ENCODE peak calls at places on chromosomes 5 and 9, in eight cellular contexts. H, D, T, X, O, I, Q and R are unnamed samples.

GRCh38 chr9:3963266-3964019 is 336.4 kb downstream of the GLIS3 start:
- DNase-seq in D (no peak), O (peak), X (no peak), H (peak), T (no peak), I (no peak), Q (no peak), R (peak)

GRCh38 chr9:107425110-107426025 is 64.2 kb downstream of the KLF4 start:
- DNase-seq in D (no peak), Q (peak), X (peak), H (peak), O (peak), T (peak), I (peak), R (peak)

GRCh38 chr9:35406183-35406959 is 83.5 kb upstream of the RUSC2 start:
- DNase-seq in D (no peak), Q (no peak), O (peak), X (peak), H (no peak), I (no peak), T (peak), R (no peak)

GRCh38 chr5:88663793-88664216 is 219.2 kb downstream of the MEF2C start:
- DNase-seq in H (peak), I (no peak), Q (no peak), O (no peak), X (no peak), D (no peak), T (no peak), R (no peak)

GRCh38 chr5:147396070-147396469 is 113.8 kb downstream of the DPYSL3 start:
- DNase-seq in I (peak), Q (no peak), H (no peak), T (no peak), D (no peak), O (peak), X (no peak), R (no peak)

GRCh38 chr9:127074561-127075548 is 47.6 kb downstream of the ANGPTL2 start:
- DNase-seq in O (no peak), H (no peak), I (no peak), D (no peak), Q (peak), T (no peak), X (no peak), R (no peak)

GRCh38 chr9:134929560-134930158 is 11.9 kb upstream of the FCN1 start:
- DNase-seq in X (no peak), T (no peak), Q (no peak), H (no peak), D (no peak), O (no peak), I (no peak), R (no peak)

GRCh38 chr5:57889558-57889957 is 406.9 kb upstream of the ACTBL2 start:
- DNase-seq in T (no peak), X (no peak), O (peak), D (peak), Q (peak), I (no peak), H (peak), R (peak)

GRCh38 chr9:133707065-133707760 is 30.9 kb downstream of the SARDH start:
- DNase-seq in I (peak), X (no peak), Q (peak), T (peak), D (no peak), H (no peak), O (peak), R (peak)

GRCh38 chr9:93954436-93955355 is at the start of gene BARX1:
- DNase-seq in X (no peak), H (no peak), I (no peak), O (no peak), T (no peak), Q (no peak), D (no peak), R (no peak)

GRCh38 chr9:129469188-129469987 is 151.5 kb downstream of the C9orf50 start:
- DNase-seq in I (no peak), X (no peak), H (no peak), T (no peak), D (no peak), Q (no peak), O (no peak), R (no peak)

GRCh38 chr5:9513825-9514224 is 32.0 kb downstream of the SEMA5A start:
- DNase-seq in X (no peak), D (no peak), Q (no peak), O (peak), T (no peak), I (no peak), H (peak), R (no peak)

GRCh38 chr9:136881691-136882108 is 4.6 kb upstream of the TRAF2 start:
- DNase-seq in X (peak), D (no peak), H (no peak), O (peak), I (no peak), T (no peak), Q (no peak), R (peak)

GRCh38 chr9:68747043-68747533 is 42.0 kb downstream of the PIP5K1B start:
- DNase-seq in H (no peak), X (no peak), O (no peak), I (no peak), T (no peak), Q (no peak), D (no peak), R (peak)

GRCh38 chr9:21316032-21316842 is 11.1 kb upstream of the IFNA5 start:
- DNase-seq in D (no peak), O (no peak), I (no peak), X (no peak), T (no peak), Q (no peak), H (no peak), R (no peak)

GRCh38 chr5:141100243-141100805 is at the start of gene PCDHB3:
- DNase-seq in I (peak), H (peak), T (peak), X (peak), Q (no peak), O (no peak), D (no peak), R (peak)

GRCh38 chr5:462051-462481 is 19.1 kb downstream of the EXOC3 start:
- DNase-seq in X (peak), I (peak), O (no peak), T (peak), Q (peak), H (no peak), D (no peak), R (no peak)

GRCh38 chr5:34524123-34524522 is 132.0 kb upstream of the RAI14 start:
- DNase-seq in T (no peak), O (peak), Q (no peak), X (no peak), I (no peak), D (no peak), H (peak), R (peak)

GRCh38 chr9:130117816-130118632 is 54.2 kb upstream of the NCS1 start:
- DNase-seq in O (peak), X (no peak), Q (peak), T (no peak), I (no peak), H (peak), D (no peak), R (peak)

DNA sequence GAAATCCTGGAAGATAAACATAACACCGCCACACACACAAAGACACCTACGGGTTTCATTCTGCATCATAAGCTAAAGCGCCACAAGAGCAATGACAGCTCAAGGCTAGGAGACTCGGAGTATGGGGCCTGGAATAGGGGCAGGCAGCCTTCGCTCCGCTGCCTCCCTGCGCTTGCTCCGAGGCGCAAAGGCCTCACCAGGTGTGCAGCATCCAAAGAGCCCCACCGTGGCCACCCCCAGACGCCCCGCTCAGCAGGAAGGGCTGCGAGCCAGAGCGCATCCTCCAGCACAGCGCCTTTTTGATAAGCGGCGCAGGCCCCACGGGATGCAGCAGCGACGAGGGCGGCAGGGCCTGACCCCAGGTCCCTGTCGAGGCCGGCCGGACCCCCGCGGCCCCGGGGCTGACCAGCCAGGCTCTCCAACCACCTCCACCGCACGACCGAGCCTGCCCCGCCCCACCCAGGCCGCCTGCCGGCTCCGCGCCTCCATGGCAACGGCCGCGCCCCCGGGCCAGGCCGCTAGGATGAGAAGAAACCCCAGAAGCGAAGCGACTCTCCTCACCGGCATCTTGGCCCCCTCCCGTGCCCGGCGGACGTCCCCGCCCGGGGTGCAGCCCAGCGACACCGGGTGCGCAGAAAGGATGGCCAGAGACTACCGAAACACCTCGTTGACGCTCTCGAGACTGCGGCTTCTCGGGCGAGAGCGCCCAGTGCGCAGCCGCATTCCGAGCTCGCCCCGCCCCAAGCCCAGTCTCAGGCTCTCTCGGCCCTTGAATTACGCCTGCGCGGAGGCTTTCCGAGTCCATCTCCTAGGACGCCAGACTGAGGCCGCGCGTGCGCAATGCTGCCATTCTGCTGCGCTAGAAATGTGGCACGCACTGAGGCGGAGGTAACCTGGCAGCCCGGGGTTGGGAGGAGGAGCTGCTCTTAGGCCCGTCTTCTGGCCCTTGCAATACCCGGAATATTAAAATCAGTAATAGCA is at the start of gene KIF3A:
- DNase-seq in T (peak), Q (peak), H (peak), I (peak), O (peak), D (peak), X (peak), R (peak)
- TF ChIP-seq CTCF in T (peak), Q (no peak), H (no peak), I (peak), O (no peak), D (no peak), X (no peak), R (no peak)

GRCh38 chr5:79699766-79700400 is 10.2 kb downstream of the CMYA5 start:
- DNase-seq in Q (no peak), X (no peak), D (no peak), H (no peak), O (no peak), T (no peak), I (no peak), R (peak)
- TF ChIP-seq CTCF in Q (no peak), X (no peak), D (no peak), H (no peak), O (no peak), T (no peak), I (no peak), R (no peak)

GRCh38 chr9:23493219-23493618 is 332.8 kb downstream of the ELAVL2 start:
- DNase-seq in Q (no peak), X (no peak), D (no peak), I (no peak), H (no peak), T (peak), O (no peak), R (no peak)

GRCh38 chr9:23496827-23497226 is 329.2 kb downstream of the ELAVL2 start:
- DNase-seq in X (no peak), T (no peak), H (no peak), D (no peak), Q (no peak), I (no peak), O (no peak), R (no peak)

GRCh38 chr9:23492126-23493002 is 333.7 kb downstream of the ELAVL2 start:
- DNase-seq in I (no peak), D (no peak), O (peak), Q (peak), T (no peak), H (peak), X (no peak), R (peak)
- TF ChIP-seq CTCF in I (peak), D (no peak), O (peak), Q (peak), T (peak), H (peak), X (no peak), R (peak)

GRCh38 chr9:112705773-112706427 is 12.0 kb downstream of the INIP start:
- DNase-seq in D (no peak), Q (peak), I (no peak), X (no peak), H (peak), O (peak), T (peak), R (peak)
- TF ChIP-seq CTCF in D (peak), Q (peak), I (peak), X (no peak), H (peak), O (peak), T (no peak), R (peak)